ENCODE peak calls at places on chromosomes 11 and 22, in seven cellular contexts. P is cardiac septum; F is activated CD4-positive, CD25-positive, alpha-beta regulatory T cell; O is LoVo; Y is CD4-positive, alpha-beta T cell; M is pons; L is brain pericyte. N is an unnamed sample.

GRCh38 chr11:67639438-67639859 is at the start of gene TBX10:
- DNase-seq in M (no peak), O (no peak), L (no peak), P (no peak), Y (no peak), F (no peak), N (no peak)

GRCh38 chr11:100991541-100991940 is 138.1 kb downstream of the PGR start:
- DNase-seq in Y (no peak), O (no peak), P (no peak), F (no peak), M (no peak), L (no peak), N (no peak)

GRCh38 chr11:5690216-5690615 is 626 bp downstream of the TRIM22 start:
- DNase-seq in Y (no peak), F (no peak), M (peak), P (no peak), L (no peak), O (no peak), N (no peak)

GRCh38 chr22:38834215-38834953 is 9.4 kb downstream of the NPTXR start:
- DNase-seq in Y (no peak), L (no peak), P (no peak), M (no peak), F (no peak), O (no peak), N (no peak)

GRCh38 chr11:18372187-18372586 is 22.2 kb upstream of the LDHA start:
- DNase-seq in L (no peak), O (no peak), M (no peak), Y (no peak), P (no peak), F (no peak), N (no peak)

GRCh38 chr22:41922940-41923594 is 3.5 kb downstream of the TNFRSF13C start:
- DNase-seq in Y (no peak), M (no peak), O (no peak), P (no peak), L (no peak), F (no peak), N (no peak)

GRCh38 chr11:64894070-64894811 is 15.8 kb upstream of the EHD1 start:
- DNase-seq in P (peak), L (no peak), M (peak), Y (peak), F (peak), O (peak), N (no peak)

GRCh38 chr22:42926034-42926433 is 69.0 kb upstream of the ARFGAP3 start:
- DNase-seq in F (no peak), O (no peak), L (no peak), M (no peak), P (no peak), Y (no peak), N (no peak)

GRCh38 chr11:114448749-114449484 is 9.7 kb downstream of the REXO2 start:
- DNase-seq in L (no peak), Y (no peak), O (no peak), P (no peak), F (no peak), M (no peak), N (no peak)

GRCh38 chr11:1297576-1298473 is 11.6 kb downstream of the TOLLIP start:
- DNase-seq in F (no peak), M (no peak), P (peak), Y (no peak), L (no peak), O (no peak), N (no peak)

GRCh38 chr11:27241316-27242122 is 121.5 kb downstream of the CCDC34 start:
- DNase-seq in M (no peak), L (no peak), P (no peak), O (no peak), Y (no peak), F (no peak), N (no peak)

GRCh38 chr11:69381681-69382130 is 87.8 kb downstream of the MYEOV start:
- DNase-seq in M (no peak), F (no peak), Y (no peak), O (no peak), P (peak), L (no peak), N (no peak)

GRCh38 chr11:34631737-34632104 is 10.8 kb downstream of the EHF start:
- DNase-seq in O (no peak), P (no peak), L (no peak), M (peak), Y (no peak), F (no peak), N (no peak)

GRCh38 chr11:590997-591396 is 14.7 kb downstream of the PHRF1 start:
- DNase-seq in P (no peak), M (no peak), O (no peak), Y (no peak), F (no peak), L (no peak), N (no peak)

GRCh38 chr11:8092587-8093424 is 11.8 kb downstream of the TUB start:
- DNase-seq in L (no peak), P (peak), Y (no peak), M (peak), O (peak), F (no peak), N (no peak)

GRCh38 chr11:123475478-123475877 is 45.4 kb downstream of the GRAMD1B start:
- DNase-seq in P (no peak), M (peak), F (no peak), Y (no peak), L (no peak), O (no peak), N (no peak)

N was measured in SK-N-MC.